ENCODE peak calls at places on chromosomes 1 and 21, in seven cellular contexts. V is CD4-positive, alpha-beta T cell; L is AG09319; X is fibroblast of the aortic adventitia; M is activated B cell treated with CpG ODN at 0.5 μM for 24 hours; N is fibroblast of pulmonary artery; B is Calu3. S is an unnamed sample.

GRCh38 chr21:42187976-42188653 is 30.8 kb upstream of the ABCG1 start:
- DNase-seq in B (no peak), X (peak; percentile 32), V (peak; percentile 69), M (peak; percentile 40), N (peak; percentile 43), L (no peak), S (no peak)

GRCh38 chr1:92411511-92411910 is 75.2 kb downstream of the GFI1 start:
- DNase-seq in L (peak; percentile 44), B (no peak), N (peak; percentile 42), X (peak; percentile 68), M (no peak), V (no peak), S (no peak)

GRCh38 chr1:34019741-34020552 is 145.1 kb downstream of the CSMD2 start:
- DNase-seq in L (no peak), M (no peak), V (no peak), X (no peak), B (no peak), N (no peak), S (no peak)

GRCh38 chr1:93584238-93585003 is 97.2 kb downstream of the BCAR3 start:
- DNase-seq in B (no peak), M (no peak), V (no peak), X (peak; percentile 39), N (no peak), L (no peak), S (no peak)

GRCh38 chr1:201886103-201886885 is 2.4 kb upstream of the SHISA4 start:
- DNase-seq in V (no peak), N (no peak), B (no peak), X (peak; percentile 48), L (no peak), M (no peak), S (no peak)

GRCh38 chr1:234730542-234731370 is 120.8 kb upstream of the IRF2BP2 start:
- DNase-seq in N (no peak), L (no peak), B (no peak), V (peak; percentile 13), X (no peak), M (peak; percentile 37), S (no peak)

GRCh38 chr1:88079036-88079435 is 605.0 kb upstream of the PKN2 start:
- DNase-seq in V (no peak), L (no peak), X (peak; percentile 3), M (no peak), B (no peak), N (peak; percentile 17), S (no peak)

GRCh38 chr1:201166964-201167624 is 12.8 kb upstream of the TMEM9 start:
- DNase-seq in V (no peak), X (no peak), B (no peak), L (no peak), N (no peak), M (no peak), S (no peak)

GRCh38 chr1:223233019-223233409 is 90.0 kb upstream of the TLR5 start:
- DNase-seq in M (no peak), X (no peak), N (no peak), V (no peak), L (no peak), B (no peak), S (no peak)

GRCh38 chr1:79355073-79355472 is 348.5 kb upstream of the ADGRL4 start:
- DNase-seq in N (peak; percentile 58), M (no peak), V (no peak), L (peak; percentile 73), B (no peak), X (peak; percentile 93), S (no peak)

GRCh38 chr1:26768755-26769154 is 19.0 kb upstream of the PIGV start:
- DNase-seq in X (peak; percentile 67), L (peak; percentile 49), B (no peak), M (no peak), N (peak; percentile 83), V (no peak), S (no peak)

GRCh38 chr1:51738681-51739080 is 121.8 kb downstream of the OSBPL9 start:
- DNase-seq in V (no peak), N (no peak), B (no peak), M (no peak), X (no peak), L (no peak), S (no peak)

GRCh38 chr1:193019442-193020026 is 39.6 kb downstream of the UCHL5 start:
- DNase-seq in X (peak; percentile 86), M (no peak), N (peak; percentile 87), B (peak; percentile 27), L (peak; percentile 31), V (no peak), S (no peak)

GRCh38 chr21:40300300-40300699 is 433.1 kb downstream of the PCP4 start:
- DNase-seq in B (no peak), N (no peak), L (no peak), M (no peak), X (no peak), V (no peak), S (no peak)

GRCh38 chr1:205061665-205062069 is 18.7 kb downstream of the CNTN2 start:
- DNase-seq in M (peak; percentile 53), X (peak; percentile 66), N (peak; percentile 62), L (peak; percentile 18), B (peak; percentile 84), V (peak; percentile 60), S (peak; percentile 89)

GRCh38 chr1:173410794-173411236 is 66.3 kb upstream of the PRDX6 start:
- DNase-seq in X (no peak), M (peak; percentile 51), L (no peak), V (no peak), N (no peak), B (no peak), S (no peak)

GRCh38 chr1:229171934-229172333 is 99.0 kb upstream of the RAB4A start:
- DNase-seq in B (peak; percentile 63), X (no peak), N (no peak), M (no peak), V (no peak), L (no peak), S (no peak)

GRCh38 chr1:31830065-31830464 is 14.2 kb upstream of the SPOCD1 start:
- DNase-seq in L (no peak), N (no peak), V (no peak), X (no peak), B (no peak), M (no peak), S (no peak)

GRCh38 chr21:16376673-16377072 is 646.9 kb downstream of the USP25 start:
- DNase-seq in L (no peak), B (no peak), M (no peak), N (no peak), X (no peak), V (no peak), S (no peak)

GRCh38 chr1:246117066-246117791 is 389.9 kb downstream of the SMYD3 start:
- DNase-seq in L (peak; percentile 20), N (peak; percentile 72), V (peak; percentile 10), M (no peak), X (peak; percentile 63), B (peak; percentile 67), S (no peak)

GRCh38 chr21:32597205-32597604 is 11.9 kb upstream of the TCP10L start:
- DNase-seq in M (no peak), V (no peak), L (no peak), B (no peak), X (peak; percentile 83), N (peak; percentile 86), S (no peak)

GRCh38 chr1:109341944-109342925 is 35.4 kb upstream of the MYBPHL start:
- DNase-seq in B (no peak), M (no peak), L (no peak), V (no peak), N (peak; percentile 56), X (no peak), S (no peak)

GRCh38 chr1:78617615-78618026 is 2.6 kb upstream of the IFI44L start:
- DNase-seq in M (no peak), N (peak; percentile 93), L (peak; percentile 76), B (peak; percentile 67), V (peak; percentile 13), X (peak; percentile 94), S (no peak)

GRCh38 chr1:220544901-220545303 is 17.0 kb downstream of the MARK1 start:
- DNase-seq in X (peak; percentile 3), B (peak; percentile 12), V (no peak), L (no peak), M (no peak), N (peak; percentile 25), S (no peak)
- TF ChIP-seq CTCF in X (peak; percentile 11), B (no peak), V (no peak), L (no peak), M (no peak), N (peak; percentile 35), S (no peak)

DNA sequence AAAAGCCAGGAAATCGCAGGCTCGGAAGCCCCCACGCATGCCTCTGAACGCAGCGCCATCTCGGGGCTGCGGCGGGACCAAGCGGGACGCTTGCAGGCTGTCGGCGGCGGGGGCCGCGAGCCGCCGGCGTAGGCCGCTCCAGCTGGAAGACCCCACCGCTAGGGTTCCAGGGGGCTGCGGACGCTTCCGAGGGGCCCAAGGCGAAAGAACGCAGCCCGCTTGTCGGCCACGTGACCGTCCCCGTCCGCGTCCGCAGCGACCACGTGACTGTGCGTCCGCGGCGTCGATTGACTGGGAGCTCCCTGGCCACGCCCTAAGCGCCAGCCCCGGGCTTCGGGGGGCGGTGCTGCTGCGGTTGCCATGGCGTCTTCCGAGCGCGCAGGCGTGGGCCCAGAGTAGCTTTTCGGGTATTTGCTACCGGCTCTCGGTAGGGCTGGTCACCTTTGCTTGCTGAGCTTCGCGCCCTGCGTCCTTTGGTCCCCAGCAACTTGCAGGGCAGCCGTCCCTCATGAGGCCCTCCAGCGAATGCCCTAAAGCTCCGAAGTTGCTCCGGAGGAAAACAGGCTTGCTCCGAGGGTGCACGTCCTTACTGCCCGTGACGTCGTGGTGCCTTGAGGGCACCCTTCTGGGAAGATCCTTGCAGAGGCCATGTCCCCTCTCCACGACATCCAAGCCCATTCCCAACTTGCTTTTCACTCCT is 197.2 kb downstream of the DYRK1A start:
- DNase-seq in V (peak; percentile 88), M (peak; percentile 86), L (peak; percentile 72), N (peak; percentile 95), B (peak; percentile 92), X (peak; percentile 88), S (no peak)
- TF ChIP-seq CTCF in V (peak; percentile 50), M (no peak), L (peak; percentile 29), N (peak; percentile 15), B (no peak), X (peak; percentile 37), S (no peak)

DNA sequence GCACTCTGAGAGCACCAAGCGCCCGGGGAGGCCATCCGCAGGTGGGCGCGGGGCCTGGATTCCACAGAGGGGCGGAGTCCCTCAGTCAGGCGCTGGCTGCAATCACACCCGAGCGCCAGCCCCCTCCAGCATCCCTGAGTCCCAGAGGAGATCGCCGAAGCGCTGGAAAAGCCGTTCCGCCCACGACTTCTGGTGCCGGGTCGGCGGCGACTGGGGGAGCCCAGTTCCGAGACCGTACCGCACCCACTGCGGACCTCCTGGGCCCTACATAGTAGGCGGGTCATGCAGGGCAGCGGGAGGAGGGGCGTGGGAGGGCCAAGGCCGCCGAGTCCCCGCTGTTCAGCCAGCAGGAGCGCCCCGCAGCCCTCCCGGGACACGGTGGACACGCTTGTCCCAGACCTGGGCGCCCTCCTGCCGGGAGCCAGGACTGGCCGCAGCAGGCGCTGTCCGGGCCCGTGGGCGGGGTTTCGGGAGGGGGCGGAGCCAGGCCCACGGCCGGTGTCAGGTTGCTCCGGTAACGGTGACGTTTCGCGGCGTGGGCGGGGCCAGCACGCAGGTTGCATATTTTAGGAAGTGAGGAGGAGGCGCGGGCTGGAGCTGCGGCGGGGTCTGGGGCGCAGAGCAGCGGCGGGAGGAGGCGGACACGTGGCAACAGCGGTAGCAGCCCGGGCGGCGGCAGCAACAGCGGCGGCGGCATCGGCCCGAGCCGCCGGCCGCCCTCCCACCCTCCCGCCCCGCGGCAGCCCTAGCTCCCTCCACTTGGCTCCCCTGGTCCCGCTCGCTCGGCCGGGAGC is at the start of gene ATP1A1:
- DNase-seq in L (peak; percentile 71), B (peak; percentile 96), M (peak; percentile 99), V (peak; percentile 99), X (peak; percentile 86), N (peak; percentile 94), S (peak; percentile 99)
- TF ChIP-seq CTCF in L (peak; percentile 5), B (no peak), M (no peak), V (no peak), X (no peak), N (no peak), S (no peak)

GRCh38 chr1:154992721-154993571 is 440 bp upstream of the LENEP start:
- DNase-seq in V (no peak), N (peak; percentile 67), B (peak; percentile 56), X (peak; percentile 51), M (no peak), L (no peak), S (no peak)
- TF ChIP-seq CTCF in V (no peak), N (peak; percentile 23), B (no peak), X (peak; percentile 15), M (no peak), L (peak; percentile 16), S (no peak)

S was measured in mesothelial cell of epicardium.